ENCODE peak calls at places on chromosome 15, in seven cellular contexts. U is SK-N-SH, P is HCT116, K is K562, Q is GM12878, Y is H1, I is HepG2. E is an unnamed sample.

GRCh38 chr15:37004373-37004869 is 95.9 kb downstream of the MEIS2 start:
- DNase-seq in I (no peak), K (no peak), P (no peak), Y (no peak), U (peak), Q (no peak), E (no peak)

GRCh38 chr15:25182098-25182478 is 227.3 kb downstream of the SNRPN start:
- DNase-seq in P (no peak), U (no peak), Q (no peak), I (no peak), K (no peak), Y (no peak), E (no peak)

GRCh38 chr15:73114064-73114463 is 61.8 kb downstream of the NEO1 start:
- DNase-seq in Q (no peak), P (no peak), K (no peak), Y (peak), U (no peak), I (no peak), E (no peak)

GRCh38 chr15:99447497-99448371 is 118.0 kb upstream of the MEF2A start:
- DNase-seq in Y (no peak), U (peak), P (no peak), K (peak), I (no peak), Q (no peak), E (no peak)

GRCh38 chr15:41494922-41495735 is 1.5 kb downstream of the ITPKA start:
- DNase-seq in U (no peak), I (no peak), Q (no peak), P (no peak), Y (no peak), K (peak), E (no peak)

GRCh38 chr15:88661041-88661765 is 22.4 kb downstream of the ISG20 start:
- DNase-seq in Y (no peak), P (no peak), U (no peak), K (no peak), Q (no peak), I (no peak), E (no peak)

GRCh38 chr15:99310745-99311144 is 59.5 kb downstream of the LRRC28 start:
- DNase-seq in K (no peak), I (no peak), U (no peak), Q (no peak), Y (no peak), P (no peak), E (no peak)

GRCh38 chr15:45026646-45027045 is 3.7 kb downstream of the SORD start:
- DNase-seq in Y (no peak), I (no peak), Q (no peak), P (no peak), K (peak), U (peak), E (no peak)

GRCh38 chr15:79316864-79317263 is 6.0 kb downstream of the TMED3 start:
- DNase-seq in Q (no peak), P (no peak), K (no peak), I (no peak), Y (no peak), U (no peak), E (no peak)

GRCh38 chr15:28130651-28131050 is 31.5 kb upstream of the OCA2 start:
- DNase-seq in Y (no peak), I (no peak), U (no peak), P (no peak), K (no peak), Q (no peak), E (no peak)

GRCh38 chr15:58292761-58293175 is 139.0 kb upstream of the LIPC start:
- DNase-seq in Y (no peak), U (no peak), P (no peak), I (no peak), K (no peak), Q (peak), E (no peak)

GRCh38 chr15:74752486-74753395 is 4.1 kb downstream of the CYP1A2 start:
- DNase-seq in I (no peak), P (no peak), U (no peak), Y (no peak), K (no peak), Q (no peak), E (no peak)

GRCh38 chr15:38748710-38749109 is 184.1 kb upstream of the RASGRP1 start:
- DNase-seq in Y (no peak), Q (no peak), I (no peak), P (no peak), U (no peak), K (no peak), E (no peak)

GRCh38 chr15:38068600-38068999 is 134.2 kb downstream of the TMCO5A start:
- DNase-seq in Y (no peak), K (no peak), P (no peak), I (no peak), U (no peak), Q (no peak), E (no peak)

GRCh38 chr15:100770781-100771584 is 108.6 kb upstream of the ALDH1A3 start:
- DNase-seq in I (no peak), K (no peak), Q (no peak), U (peak), P (no peak), Y (no peak), E (no peak)

GRCh38 chr15:57227181-57227580 is 149.1 kb upstream of the CGNL1 start:
- DNase-seq in P (no peak), I (no peak), Y (no peak), U (no peak), Q (no peak), K (no peak), E (no peak)

GRCh38 chr15:74829991-74830390 is 3.6 kb downstream of the CPLX3 start:
- DNase-seq in Y (no peak), Q (no peak), U (no peak), K (no peak), P (no peak), I (no peak), E (no peak)

GRCh38 chr15:68631621-68632051 is 52.8 kb downstream of the CORO2B start:
- DNase-seq in U (no peak), K (no peak), I (no peak), P (no peak), Y (no peak), Q (no peak), E (no peak)

GRCh38 chr15:83654379-83655236 is 685 bp downstream of the ADAMTSL3 start:
- DNase-seq in Q (no peak), U (no peak), K (no peak), P (no peak), Y (no peak), I (no peak), E (no peak)

GRCh38 chr15:79168922-79169322 is 78.3 kb upstream of the RASGRF1 start:
- DNase-seq in I (peak), Y (no peak), Q (no peak), P (peak), U (no peak), K (peak), E (no peak)

GRCh38 chr15:99441427-99441766 is 124.4 kb upstream of the MEF2A start:
- DNase-seq in Y (no peak), U (peak), Q (no peak), K (no peak), P (no peak), I (no peak), E (no peak)

GRCh38 chr15:38169982-38170381 is 82.7 kb upstream of the SPRED1 start:
- DNase-seq in I (no peak), K (no peak), U (no peak), Q (no peak), Y (no peak), P (no peak), E (no peak)

DNA sequence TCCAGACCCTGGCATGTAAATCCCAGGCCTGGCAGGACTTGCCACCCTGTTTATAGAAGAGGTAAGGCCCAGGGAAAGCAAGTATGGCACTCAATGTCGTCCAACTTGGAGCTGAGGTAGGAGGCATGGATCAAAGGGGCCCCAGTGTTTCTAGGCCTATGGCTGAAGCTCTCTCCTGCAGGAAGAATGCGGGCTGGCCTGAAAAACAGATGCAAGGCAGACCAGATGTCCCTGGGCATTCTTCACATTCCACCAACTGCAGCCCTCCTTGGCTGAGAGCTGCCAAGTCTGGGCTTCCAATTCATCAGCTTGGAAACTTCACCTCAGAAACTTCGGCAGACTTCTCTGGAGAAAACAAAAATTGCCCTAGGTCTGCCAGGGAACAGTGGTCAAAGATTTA is 22.2 kb downstream of the MESD start:
- DNase-seq in I (peak), K (no peak), Q (no peak), Y (peak), P (no peak), U (no peak), E (no peak)
- TF ChIP-seq JUND in I (no peak), K (no peak), Q (no peak), Y (no peak), P (no peak), U (peak), E (no peak)

GRCh38 chr15:50563756-50564155 is 17.3 kb upstream of the USP50 start:
- DNase-seq in U (no peak), P (no peak), Q (no peak), K (no peak), I (no peak), Y (no peak), E (no peak)

GRCh38 chr15:50558012-50558411 is 11.5 kb upstream of the USP50 start:
- DNase-seq in Y (no peak), P (no peak), K (no peak), U (no peak), I (no peak), Q (no peak), E (no peak)

GRCh38 chr15:50562735-50563640 is 16.5 kb upstream of the USP50 start:
- DNase-seq in I (no peak), K (no peak), Q (no peak), U (no peak), P (no peak), Y (no peak), E (no peak)
- TF ChIP-seq JUND in I (no peak), K (no peak), Q (no peak), U (no peak), P (no peak), Y (no peak), E (no peak)

GRCh38 chr15:31488437-31489204 is 162.0 kb downstream of the KLF13 start:
- DNase-seq in I (peak), Q (peak), P (peak), Y (peak), K (peak), U (peak), E (peak)
- TF ChIP-seq JUND in I (no peak), Q (no peak), P (peak), Y (no peak), K (no peak), U (no peak), E (no peak)

DNA sequence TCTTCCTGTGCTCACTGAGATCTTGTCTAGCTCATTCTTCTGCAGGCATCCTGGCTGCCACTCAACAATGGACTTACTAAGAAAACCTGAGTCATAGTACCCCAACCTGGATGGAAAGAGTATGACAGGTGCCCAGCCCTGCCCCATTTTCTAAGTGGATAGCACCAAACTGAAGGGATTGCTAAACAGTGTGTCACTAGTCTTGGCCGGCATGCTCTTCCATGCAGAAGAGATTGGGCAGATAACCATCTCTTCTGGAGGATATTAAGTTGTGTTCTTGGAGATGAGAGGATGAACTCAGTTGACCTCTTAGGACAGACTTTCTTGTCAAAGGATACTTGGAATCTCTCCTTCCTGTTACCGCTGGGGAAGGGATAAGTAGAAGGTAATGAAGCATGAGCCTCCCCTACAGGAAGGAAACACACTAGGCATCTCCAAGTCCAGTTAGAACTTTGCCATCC is 797.5 kb downstream of the AGBL1 start:
- DNase-seq in Q (no peak), K (no peak), Y (no peak), I (no peak), P (no peak), U (no peak), E (no peak)
- TF ChIP-seq JUND in Q (no peak), K (no peak), Y (no peak), I (no peak), P (no peak), U (peak), E (no peak)

GRCh38 chr15:91855684-91856553 is 2.4 kb downstream of the SLCO3A1 start:
- DNase-seq in Q (peak), U (peak), I (peak), P (no peak), Y (peak), K (no peak), E (peak)

GRCh38 chr15:91852741-91853500 is 587 bp upstream of the SLCO3A1 start:
- DNase-seq in I (peak), U (peak), P (no peak), Q (no peak), Y (no peak), K (peak), E (peak)

GRCh38 chr15:91855241-91855640 is 1.7 kb downstream of the SLCO3A1 start:
- DNase-seq in Q (no peak), K (no peak), U (no peak), I (no peak), P (no peak), Y (no peak), E (no peak)

GRCh38 chr15:91853501-91853967 is at the start of gene SLCO3A1:
- DNase-seq in U (peak), K (no peak), I (no peak), P (no peak), Q (no peak), Y (no peak), E (peak)

DNA sequence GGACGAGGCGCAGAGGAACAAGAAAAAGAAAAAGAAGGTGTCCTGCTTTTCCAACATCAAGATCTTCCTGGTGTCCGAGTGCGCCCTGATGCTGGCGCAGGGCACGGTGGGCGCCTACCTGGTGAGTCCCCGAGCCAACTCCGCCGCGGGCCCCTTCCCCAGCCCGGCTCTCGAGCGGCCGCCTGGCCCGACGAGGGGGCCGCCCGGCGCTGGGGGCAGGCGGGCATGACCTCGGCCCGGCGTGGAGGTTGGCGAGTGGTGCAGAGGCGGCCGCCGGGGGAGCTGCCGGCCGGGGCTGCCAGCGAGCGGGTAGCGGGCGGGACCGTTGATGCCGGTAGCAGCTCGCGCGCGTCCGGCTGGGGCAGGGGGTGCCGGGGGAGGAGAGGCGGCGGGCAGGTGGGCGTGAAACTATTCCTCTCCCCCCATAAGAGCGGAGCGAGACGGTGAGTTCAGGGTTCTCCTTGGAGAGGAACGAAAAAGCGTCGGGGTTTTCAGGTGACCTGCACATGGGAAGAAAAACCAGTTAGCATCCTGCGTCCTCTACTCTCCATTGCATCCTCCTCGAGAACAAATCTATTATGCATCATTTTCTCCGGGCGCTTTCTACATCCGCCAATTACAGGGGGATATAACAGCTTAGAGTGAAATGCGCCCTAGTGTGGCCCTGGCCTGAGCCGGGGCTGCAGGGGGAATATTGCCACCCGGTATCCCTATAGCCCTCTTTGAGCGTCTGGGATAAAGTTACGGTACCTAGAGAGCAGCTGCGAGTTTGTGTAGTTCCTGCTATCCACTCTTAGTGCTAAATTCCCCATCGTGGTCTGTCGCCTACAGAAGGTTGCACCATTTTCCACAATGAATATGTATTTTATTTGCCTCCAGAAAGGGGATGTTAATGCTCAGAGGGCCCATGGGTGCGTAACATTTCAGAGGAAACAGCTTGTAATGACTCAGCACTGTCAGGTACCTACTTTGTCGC is 748 bp downstream of the SLCO3A1 start:
- DNase-seq in P (no peak), K (no peak), Q (no peak), I (no peak), U (peak), Y (no peak), E (no peak)
- TF ChIP-seq JUND in P (no peak), K (no peak), Q (no peak), I (no peak), U (no peak), Y (no peak), E (no peak)

E was measured in T47D.